ENCODE peak calls at places on chromosomes 12 and 14, in six cellular contexts. X, Y, M, J, U and O are unnamed samples.
A peak's percentile ranks its signal among the peaks of the same experiment; 100 is the strongest.

GRCh38 chr12:92046557-92046956 is 99.1 kb downstream of the BTG1 start:
- DNase-seq in J (no peak), U (no peak), M (no peak), Y (no peak), X (no peak), O (no peak)

GRCh38 chr12:80192087-80192486 is 92.8 kb downstream of the OTOGL start:
- DNase-seq in X (no peak), J (no peak), M (no peak), U (peak; percentile 60), Y (no peak), O (no peak)

GRCh38 chr14:53542692-53543091 is 389.6 kb upstream of the DDHD1 start:
- DNase-seq in Y (no peak), X (no peak), M (peak; percentile 34), J (no peak), U (no peak), O (no peak)

GRCh38 chr12:65461017-65461416 is 182.5 kb downstream of the MSRB3 start:
- DNase-seq in X (no peak), M (no peak), J (no peak), Y (no peak), U (no peak), O (no peak)

GRCh38 chr12:26010293-26010821 is 51.9 kb downstream of the RASSF8 start:
- DNase-seq in J (no peak), X (no peak), M (no peak), U (no peak), Y (no peak), O (no peak)

GRCh38 chr12:124768462-124769165 is 95.0 kb downstream of the SCARB1 start:
- DNase-seq in J (no peak), X (no peak), M (no peak), Y (no peak), U (no peak), O (no peak)

GRCh38 chr12:108228746-108229145 is 99.7 kb downstream of the WSCD2 start:
- DNase-seq in J (no peak), X (no peak), Y (no peak), M (no peak), U (no peak), O (no peak)

GRCh38 chr14:95507701-95508103 is 8.7 kb downstream of the SYNE3 start:
- DNase-seq in U (no peak), J (no peak), Y (no peak), X (no peak), M (peak; percentile 73), O (no peak)

GRCh38 chr12:42944516-42944915 is 355.0 kb upstream of the PRICKLE1 start:
- DNase-seq in X (no peak), M (no peak), Y (no peak), U (no peak), J (no peak), O (no peak)

GRCh38 chr12:109153711-109154434 is 37.5 kb downstream of the ACACB start:
- DNase-seq in Y (no peak), U (peak; percentile 78), J (no peak), X (no peak), M (no peak), O (no peak)

GRCh38 chr12:58420496-58420895 is 479.1 kb downstream of the ATP23 start:
- DNase-seq in X (peak; percentile 83), J (no peak), M (peak; percentile 54), U (no peak), Y (no peak), O (no peak)

GRCh38 chr12:127655691-127656090 is 611.3 kb upstream of the TMEM132C start:
- DNase-seq in M (peak; percentile 38), Y (no peak), J (no peak), X (peak; percentile 81), U (no peak), O (no peak)

GRCh38 chr14:94864421-94865195 is 94.7 kb upstream of the GSC start:
- DNase-seq in Y (no peak), U (peak; percentile 78), X (no peak), M (no peak), J (peak; percentile 10), O (no peak)

GRCh38 chr12:87430444-87430843 is 598.8 kb downstream of the C12orf50 start:
- DNase-seq in U (no peak), J (no peak), X (no peak), Y (no peak), M (no peak), O (no peak)

GRCh38 chr12:7750350-7750749 is 3.2 kb upstream of the CLEC4C start:
- DNase-seq in M (no peak), J (no peak), X (no peak), Y (no peak), U (no peak), O (no peak)

GRCh38 chr12:122975790-122976647 is 975 bp downstream of the OGFOD2 start:
- DNase-seq in M (no peak), U (peak; percentile 68), X (no peak), J (peak; percentile 7), Y (no peak), O (no peak)

GRCh38 chr12:132245521-132246101 is 83.8 kb downstream of the GALNT9 start:
- DNase-seq in Y (no peak), M (no peak), X (no peak), U (no peak), J (no peak), O (no peak)

GRCh38 chr12:11860026-11860425 is 210.6 kb downstream of the ETV6 start:
- DNase-seq in U (peak; percentile 75), X (no peak), M (no peak), Y (no peak), J (no peak), O (no peak)

GRCh38 chr14:69868363-69868963 is 10.8 kb upstream of the SMOC1 start:
- DNase-seq in Y (no peak), J (no peak), M (no peak), X (no peak), U (no peak), O (no peak)

GRCh38 chr12:116376354-116377193 is 99.1 kb upstream of the MED13L start:
- DNase-seq in J (no peak), M (peak; percentile 75), X (peak; percentile 53), U (no peak), Y (no peak), O (no peak)

GRCh38 chr14:58565834-58566233 is 71.9 kb upstream of the DACT1 start:
- DNase-seq in X (no peak), U (no peak), J (no peak), M (no peak), Y (no peak), O (no peak)

GRCh38 chr14:52111583-52111982 is 42.7 kb upstream of the NID2 start:
- DNase-seq in X (no peak), M (peak; percentile 82), J (no peak), Y (no peak), U (no peak), O (no peak)